ENCODE peak calls at places on chromosomes 7 and 10, in four cellular contexts. Y is adrenal gland, U is A549, A is erythroblast. X is an unnamed sample.

GRCh38 chr7:149385195-149385955 is 75.5 kb downstream of the ZNF777 start:
- DNase-seq in A (no peak), U (no peak), Y (no peak), X (no peak)

GRCh38 chr7:132049462-132050304 is 493.3 kb upstream of the PODXL start:
- DNase-seq in A (peak; percentile 5), U (peak; percentile 37), Y (peak; percentile 54), X (no peak)

GRCh38 chr7:35495377-35495776 is 199.6 kb downstream of the HERPUD2 start:
- DNase-seq in U (no peak), Y (no peak), A (no peak), X (no peak)

GRCh38 chr10:11404931-11405330 is 206.5 kb downstream of the USP6NL start:
- DNase-seq in Y (no peak), U (no peak), A (no peak), X (no peak)

GRCh38 chr10:45091968-45092367 is 91.2 kb downstream of the ZNF22 start:
- DNase-seq in U (no peak), A (no peak), Y (no peak), X (no peak)

GRCh38 chr7:92259610-92260247 is 14.0 kb downstream of the ANKIB1 start:
- DNase-seq in U (no peak), Y (no peak), A (no peak), X (no peak)

GRCh38 chr7:140810830-140811556 is 113.7 kb downstream of the BRAF start:
- DNase-seq in A (peak; percentile 74), U (peak; percentile 52), Y (peak; percentile 65), X (peak; percentile 3)

GRCh38 chr10:29535778-29536459 is 98.9 kb downstream of the SVIL start:
- DNase-seq in A (no peak), Y (no peak), U (no peak), X (no peak)

GRCh38 chr7:47413526-47414341 is 168.2 kb downstream of the TNS3 start:
- DNase-seq in Y (no peak), A (no peak), U (no peak), X (no peak)

GRCh38 chr10:21173433-21173963 is 276.4 kb upstream of the NEBL start:
- DNase-seq in Y (peak; percentile 8), A (no peak), U (no peak), X (no peak)

DNA sequence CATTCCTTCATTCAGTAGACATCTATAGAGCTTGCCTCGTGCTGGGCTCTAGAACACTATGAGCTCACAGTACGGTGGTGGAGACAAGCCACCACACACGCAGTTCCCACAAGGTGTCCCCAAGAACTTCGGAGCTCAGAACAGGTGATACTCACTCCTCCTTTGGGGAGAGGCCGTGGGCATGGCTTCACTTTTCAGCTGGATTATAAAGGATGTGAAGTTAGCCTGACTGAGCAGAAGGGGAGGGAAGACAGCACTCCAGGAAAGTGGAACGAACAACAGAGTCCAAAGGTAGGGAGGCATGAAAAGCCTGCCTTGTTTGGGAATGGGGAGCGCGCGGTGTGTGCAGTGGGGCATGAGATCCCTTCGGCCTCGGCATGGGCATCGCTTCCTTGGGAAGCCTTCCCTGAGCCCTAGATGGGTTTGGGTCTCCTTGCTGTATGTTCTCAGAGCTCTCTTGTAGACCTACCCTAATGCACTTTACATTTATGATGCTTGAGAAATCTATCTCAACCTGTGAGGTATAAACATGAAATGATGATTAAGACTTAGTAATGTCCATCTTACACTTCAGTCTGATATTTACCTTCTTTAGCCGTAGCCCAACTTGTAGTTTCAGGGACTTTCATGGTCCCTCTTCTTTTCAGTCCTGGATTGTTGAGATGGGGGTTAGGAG is 852 bp upstream of the OGA start:
- DNase-seq in A (no peak), Y (no peak), U (no peak), X (no peak)
- TF ChIP-seq POLR2A in A (no peak), Y (no peak), U (no peak), X (no peak)

DNA sequence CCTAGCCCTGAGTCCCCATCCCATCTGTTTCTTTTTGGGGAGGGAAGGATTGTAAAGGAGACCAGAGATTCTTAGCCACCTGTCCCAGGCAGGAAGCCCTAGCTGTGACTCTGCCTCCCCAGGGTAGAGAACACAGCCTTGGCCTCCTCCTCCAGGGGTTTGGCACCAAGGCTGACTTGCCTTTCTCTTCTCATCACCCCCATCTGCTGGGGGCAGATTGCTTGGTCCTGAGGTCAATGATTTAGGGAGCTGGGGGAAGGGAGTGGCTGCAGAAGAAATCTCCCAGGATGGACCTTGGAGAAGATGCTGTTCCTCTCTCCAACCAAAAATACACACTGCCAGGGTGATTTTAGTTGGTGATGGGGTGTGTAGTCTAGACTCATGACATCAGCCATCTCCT is 2.6 kb upstream of the MNX1 start:
- DNase-seq in A (no peak), U (no peak), Y (no peak), X (no peak)
- TF ChIP-seq POLR2A in A (no peak), U (no peak), Y (no peak), X (no peak)

DNA sequence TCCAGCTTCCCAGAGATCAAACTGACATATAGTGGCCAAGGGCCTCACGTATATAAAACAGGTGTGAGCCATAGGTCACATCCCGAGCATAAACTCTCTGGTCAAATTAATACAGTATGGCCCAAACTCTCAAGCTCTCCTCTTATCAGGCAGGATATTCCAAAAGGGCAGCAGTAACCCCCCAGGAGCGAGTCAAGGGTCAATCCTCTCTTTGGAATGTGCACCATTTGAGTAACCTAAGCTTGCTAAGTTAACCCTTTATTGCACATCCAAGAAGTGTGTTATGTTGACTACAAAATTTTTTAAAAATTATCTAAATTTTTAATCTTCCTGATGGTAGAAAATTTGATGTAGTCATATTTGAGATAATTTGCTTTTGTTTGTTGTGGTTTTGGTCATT is 4.5 kb upstream of the TRIM24 start:
- DNase-seq in U (no peak), Y (no peak), A (no peak), X (no peak)
- TF ChIP-seq POLR2A in U (no peak), Y (no peak), A (no peak), X (no peak)

GRCh38 chr10:104254493-104255243 is at the start of gene GSTO1:
- DNase-seq in Y (peak; percentile 84), U (peak; percentile 79), A (peak; percentile 69), X (peak; percentile 61)
- TF ChIP-seq POLR2A in Y (peak; percentile 75), U (peak; percentile 90), A (peak; percentile 77), X (peak; percentile 71)

DNA sequence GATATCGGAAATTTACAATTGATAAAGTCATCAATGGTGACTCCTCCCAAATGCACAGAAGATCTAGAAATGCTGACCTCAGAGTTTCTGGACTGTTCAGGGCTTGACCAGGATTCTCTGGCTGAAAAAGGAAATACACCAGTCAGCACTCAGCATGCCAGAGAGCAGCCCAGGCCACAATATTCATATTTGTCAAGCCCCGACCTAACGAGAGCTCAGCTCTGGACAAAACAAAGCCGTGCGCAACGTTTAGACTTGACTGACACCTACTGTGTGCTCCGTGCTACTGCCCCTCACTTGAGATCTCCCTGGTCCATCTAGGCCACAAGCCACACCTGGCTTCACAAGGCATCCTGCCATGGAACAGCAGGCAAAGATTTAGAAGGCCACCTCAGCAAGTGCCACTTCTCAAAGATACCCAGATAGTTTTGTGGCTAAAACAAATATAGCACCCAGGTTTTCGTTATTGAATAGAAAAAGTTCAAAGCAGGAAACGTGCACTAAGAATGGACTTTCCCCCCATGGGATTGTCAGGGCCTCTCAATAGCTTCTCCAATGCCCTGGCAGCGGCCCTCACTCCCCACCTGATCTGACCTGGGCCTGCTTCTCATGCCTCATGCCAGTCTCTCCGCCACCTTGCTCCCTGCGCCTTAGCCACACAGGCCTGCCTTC is 218.3 kb downstream of the FAM107B start:
- DNase-seq in Y (no peak), U (peak; percentile 24), A (no peak), X (no peak)
- TF ChIP-seq POLR2A in Y (no peak), U (no peak), A (no peak), X (no peak)

GRCh38 chr10:80409121-80409520 is 770 bp downstream of the PRXL2A start:
- DNase-seq in A (no peak), Y (no peak), U (peak; percentile 8), X (no peak)
- TF ChIP-seq POLR2A in A (no peak), Y (no peak), U (no peak), X (no peak)